ENCODE peak calls at places on chromosome 13, in four cellular contexts. One of them, this sample, is unnamed.

GRCh38 chr13:45538382-45538781 is 73.6 kb downstream of the COG3 start:
- DNase-seq in type B pancreatic cell: no peak
- DNase-seq in lower leg skin: no peak
- DNase-seq in activated B cell treated with CpG ODN at 0.5 μM for 24 hours: no peak
- DNase-seq in this sample: no peak

GRCh38 chr13:60094385-60095088 is 69.2 kb downstream of the DIAPH3 start:
- DNase-seq in type B pancreatic cell: no peak
- DNase-seq in activated B cell treated with CpG ODN at 0.5 μM for 24 hours: no peak
- DNase-seq in lower leg skin: no peak
- DNase-seq in this sample: no peak

GRCh38 chr13:33686772-33687480 is 131.0 kb upstream of the RFC3 start:
- DNase-seq in type B pancreatic cell: no peak
- DNase-seq in activated B cell treated with CpG ODN at 0.5 μM for 24 hours: no peak
- DNase-seq in lower leg skin: no peak
- DNase-seq in this sample: no peak

GRCh38 chr13:46119883-46120614 is 15.2 kb upstream of the CPB2 start:
- DNase-seq in lower leg skin: no peak
- DNase-seq in activated B cell treated with CpG ODN at 0.5 μM for 24 hours: no peak
- DNase-seq in type B pancreatic cell: no peak
- DNase-seq in this sample: no peak

GRCh38 chr13:100439247-100439955 is 149.2 kb downstream of the GGACT start:
- DNase-seq in activated B cell treated with CpG ODN at 0.5 μM for 24 hours: no peak
- DNase-seq in type B pancreatic cell: no peak
- DNase-seq in lower leg skin: no peak
- DNase-seq in this sample: no peak

GRCh38 chr13:76696370-76696769 is 189.8 kb downstream of the KCTD12 start:
- DNase-seq in type B pancreatic cell: no peak
- DNase-seq in lower leg skin: no peak
- DNase-seq in activated B cell treated with CpG ODN at 0.5 μM for 24 hours: no peak
- DNase-seq in this sample: no peak

GRCh38 chr13:108496364-108497215 is 132.8 kb upstream of the MYO16 start:
- DNase-seq in activated B cell treated with CpG ODN at 0.5 μM for 24 hours: no peak
- DNase-seq in type B pancreatic cell: no peak
- DNase-seq in lower leg skin: no peak
- DNase-seq in this sample: peak

GRCh38 chr13:100636441-100636840 is 38.2 kb downstream of the TMTC4 start:
- DNase-seq in type B pancreatic cell: no peak
- DNase-seq in activated B cell treated with CpG ODN at 0.5 μM for 24 hours: no peak
- DNase-seq in lower leg skin: no peak
- DNase-seq in this sample: no peak

GRCh38 chr13:36051082-36051481 is 80.1 kb downstream of the DCLK1 start:
- DNase-seq in activated B cell treated with CpG ODN at 0.5 μM for 24 hours: no peak
- DNase-seq in type B pancreatic cell: no peak
- DNase-seq in lower leg skin: no peak
- DNase-seq in this sample: no peak

GRCh38 chr13:34046457-34046856 is 228.5 kb downstream of the RFC3 start:
- DNase-seq in lower leg skin: no peak
- DNase-seq in activated B cell treated with CpG ODN at 0.5 μM for 24 hours: no peak
- DNase-seq in type B pancreatic cell: no peak
- DNase-seq in this sample: no peak

GRCh38 chr13:44219808-44220544 is 153.6 kb upstream of the SERP2 start:
- DNase-seq in lower leg skin: no peak
- DNase-seq in activated B cell treated with CpG ODN at 0.5 μM for 24 hours: no peak
- DNase-seq in type B pancreatic cell: no peak
- DNase-seq in this sample: no peak

GRCh38 chr13:100338265-100338664 is 249.4 kb downstream of the PCCA start:
- DNase-seq in activated B cell treated with CpG ODN at 0.5 μM for 24 hours: no peak
- DNase-seq in lower leg skin: no peak
- DNase-seq in type B pancreatic cell: no peak
- DNase-seq in this sample: no peak

GRCh38 chr13:107835339-107836018 is 379.9 kb downstream of the LIG4 start:
- DNase-seq in type B pancreatic cell: no peak
- DNase-seq in activated B cell treated with CpG ODN at 0.5 μM for 24 hours: no peak
- DNase-seq in lower leg skin: no peak
- DNase-seq in this sample: no peak

GRCh38 chr13:38879278-38879677 is 111.4 kb downstream of the STOML3 start:
- DNase-seq in lower leg skin: no peak
- DNase-seq in type B pancreatic cell: no peak
- DNase-seq in activated B cell treated with CpG ODN at 0.5 μM for 24 hours: no peak
- DNase-seq in this sample: no peak

GRCh38 chr13:30256713-30257432 is 50.5 kb downstream of the KATNAL1 start:
- DNase-seq in lower leg skin: no peak
- DNase-seq in activated B cell treated with CpG ODN at 0.5 μM for 24 hours: no peak
- DNase-seq in type B pancreatic cell: no peak
- DNase-seq in this sample: no peak
- TF ChIP-seq CTCF in lower leg skin: no peak
- TF ChIP-seq CTCF in activated B cell treated with CpG ODN at 0.5 μM for 24 hours: no peak
- TF ChIP-seq CTCF in type B pancreatic cell: no peak
- TF ChIP-seq CTCF in this sample: no peak

GRCh38 chr13:31038834-31039552 is 106.5 kb downstream of the TEX26 start:
- DNase-seq in activated B cell treated with CpG ODN at 0.5 μM for 24 hours: no peak
- DNase-seq in type B pancreatic cell: no peak
- DNase-seq in lower leg skin: peak
- DNase-seq in this sample: no peak

GRCh38 chr13:31037874-31038475 is 105.5 kb downstream of the TEX26 start:
- DNase-seq in lower leg skin: no peak
- DNase-seq in type B pancreatic cell: no peak
- DNase-seq in activated B cell treated with CpG ODN at 0.5 μM for 24 hours: no peak
- DNase-seq in this sample: no peak

GRCh38 chr13:31037351-31037750 is 104.9 kb downstream of the TEX26 start:
- DNase-seq in type B pancreatic cell: no peak
- DNase-seq in activated B cell treated with CpG ODN at 0.5 μM for 24 hours: no peak
- DNase-seq in lower leg skin: no peak
- DNase-seq in this sample: no peak

GRCh38 chr13:31035162-31035951 is 102.9 kb downstream of the TEX26 start:
- DNase-seq in lower leg skin: no peak
- DNase-seq in activated B cell treated with CpG ODN at 0.5 μM for 24 hours: no peak
- DNase-seq in type B pancreatic cell: no peak
- DNase-seq in this sample: no peak

GRCh38 chr13:31036717-31037116 is 104.3 kb downstream of the TEX26 start:
- DNase-seq in activated B cell treated with CpG ODN at 0.5 μM for 24 hours: no peak
- DNase-seq in type B pancreatic cell: no peak
- DNase-seq in lower leg skin: no peak
- DNase-seq in this sample: no peak
- TF ChIP-seq CTCF in activated B cell treated with CpG ODN at 0.5 μM for 24 hours: no peak
- TF ChIP-seq CTCF in type B pancreatic cell: no peak
- TF ChIP-seq CTCF in lower leg skin: no peak
- TF ChIP-seq CTCF in this sample: no peak

GRCh38 chr13:72960114-72960513 is 98.7 kb upstream of the KLF5 start:
- DNase-seq in lower leg skin: no peak
- DNase-seq in type B pancreatic cell: no peak
- DNase-seq in activated B cell treated with CpG ODN at 0.5 μM for 24 hours: no peak
- DNase-seq in this sample: no peak

GRCh38 chr13:72963762-72964161 is 95.0 kb upstream of the KLF5 start:
- DNase-seq in lower leg skin: no peak
- DNase-seq in activated B cell treated with CpG ODN at 0.5 μM for 24 hours: no peak
- DNase-seq in type B pancreatic cell: no peak
- DNase-seq in this sample: no peak

GRCh38 chr13:72959643-72960042 is 99.2 kb upstream of the KLF5 start:
- DNase-seq in type B pancreatic cell: no peak
- DNase-seq in activated B cell treated with CpG ODN at 0.5 μM for 24 hours: no peak
- DNase-seq in lower leg skin: no peak
- DNase-seq in this sample: no peak

DNA sequence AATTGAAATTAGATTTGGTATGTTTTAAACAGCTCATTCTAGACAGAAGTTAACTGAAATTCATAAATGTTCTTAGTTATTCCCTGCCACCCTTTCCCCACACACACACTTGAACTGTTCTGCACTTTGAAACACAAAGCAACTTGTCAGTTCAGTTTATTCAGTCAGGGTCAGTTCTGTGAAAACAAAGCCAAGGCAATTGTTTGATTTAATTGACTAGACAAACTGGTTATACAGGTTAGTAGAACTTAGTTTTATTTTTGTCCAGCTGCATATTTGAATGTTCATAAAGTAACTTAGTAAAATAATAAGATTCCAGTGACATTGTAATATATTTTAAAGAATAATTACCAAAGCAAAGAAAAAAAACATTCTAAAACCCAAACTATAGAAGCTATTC is 98.3 kb upstream of the KLF5 start:
- DNase-seq in lower leg skin: no peak
- DNase-seq in type B pancreatic cell: no peak
- DNase-seq in activated B cell treated with CpG ODN at 0.5 μM for 24 hours: no peak
- DNase-seq in this sample: no peak
- TF ChIP-seq CTCF in lower leg skin: no peak
- TF ChIP-seq CTCF in type B pancreatic cell: no peak
- TF ChIP-seq CTCF in activated B cell treated with CpG ODN at 0.5 μM for 24 hours: no peak
- TF ChIP-seq CTCF in this sample: no peak

GRCh38 chr13:84431646-84432045 is 549.4 kb upstream of the SLITRK1 start:
- DNase-seq in lower leg skin: no peak
- DNase-seq in activated B cell treated with CpG ODN at 0.5 μM for 24 hours: no peak
- DNase-seq in type B pancreatic cell: no peak
- DNase-seq in this sample: no peak

GRCh38 chr13:84430015-84430414 is 547.7 kb upstream of the SLITRK1 start:
- DNase-seq in lower leg skin: no peak
- DNase-seq in activated B cell treated with CpG ODN at 0.5 μM for 24 hours: no peak
- DNase-seq in type B pancreatic cell: no peak
- DNase-seq in this sample: no peak

GRCh38 chr13:84430441-84430840 is 548.2 kb upstream of the SLITRK1 start:
- DNase-seq in lower leg skin: no peak
- DNase-seq in type B pancreatic cell: no peak
- DNase-seq in activated B cell treated with CpG ODN at 0.5 μM for 24 hours: no peak
- DNase-seq in this sample: no peak

DNA sequence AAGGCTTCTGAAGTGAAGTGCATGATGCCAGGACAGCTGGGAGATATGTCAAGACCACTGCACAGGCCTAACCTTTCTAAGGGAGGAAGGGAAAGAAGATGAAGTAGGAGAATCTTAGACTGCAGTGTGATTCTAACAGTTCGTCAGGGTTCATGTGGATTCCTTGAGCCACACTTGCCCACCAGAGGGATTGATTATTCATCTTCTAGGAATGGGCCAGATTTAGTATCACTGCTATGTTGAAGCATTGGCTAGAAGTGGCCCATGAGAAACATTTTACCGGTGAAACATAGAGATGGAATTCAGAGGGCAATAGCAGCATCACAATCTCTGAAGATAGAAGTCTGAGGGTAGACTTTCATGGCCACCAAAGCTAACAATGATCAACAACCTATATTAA is 550.8 kb upstream of the SLITRK1 start:
- DNase-seq in lower leg skin: no peak
- DNase-seq in activated B cell treated with CpG ODN at 0.5 μM for 24 hours: no peak
- DNase-seq in type B pancreatic cell: no peak
- DNase-seq in this sample: no peak
- TF ChIP-seq CTCF in lower leg skin: no peak
- TF ChIP-seq CTCF in activated B cell treated with CpG ODN at 0.5 μM for 24 hours: no peak
- TF ChIP-seq CTCF in type B pancreatic cell: no peak
- TF ChIP-seq CTCF in this sample: no peak

DNA sequence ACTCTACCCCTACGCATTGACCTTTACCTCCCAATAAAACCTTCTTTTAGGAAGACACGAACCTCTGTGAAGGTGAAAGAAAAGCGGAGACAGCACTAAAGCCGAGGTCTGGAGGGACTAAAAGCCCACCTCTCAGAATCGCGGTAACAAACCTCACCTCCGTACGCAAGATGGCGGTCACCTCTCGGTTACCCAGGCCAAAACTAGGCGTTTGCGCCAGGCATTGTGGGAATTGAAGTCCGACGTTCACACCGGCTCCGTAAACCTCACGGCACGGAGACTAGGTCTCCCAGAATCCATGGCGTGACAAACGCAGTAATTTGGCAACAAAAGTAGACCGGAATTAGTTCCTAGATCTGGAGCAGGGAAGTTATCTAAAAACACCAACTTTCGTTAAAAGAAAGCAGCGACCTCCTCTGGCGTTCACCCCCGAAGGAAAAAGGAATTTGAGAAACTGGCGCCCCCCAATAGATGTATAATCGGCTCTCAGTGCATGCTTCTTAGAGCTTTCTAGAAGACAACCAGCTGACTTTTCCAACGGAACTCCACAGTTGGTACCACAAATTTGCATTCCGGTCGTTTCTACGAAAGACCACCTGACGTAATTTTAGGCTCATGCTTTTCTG is at the start of gene N4BP2L2:
- DNase-seq in type B pancreatic cell: peak
- DNase-seq in lower leg skin: peak
- DNase-seq in activated B cell treated with CpG ODN at 0.5 μM for 24 hours: peak
- DNase-seq in this sample: peak
- TF ChIP-seq CTCF in type B pancreatic cell: peak
- TF ChIP-seq CTCF in lower leg skin: no peak
- TF ChIP-seq CTCF in activated B cell treated with CpG ODN at 0.5 μM for 24 hours: no peak
- TF ChIP-seq CTCF in this sample: peak

DNA sequence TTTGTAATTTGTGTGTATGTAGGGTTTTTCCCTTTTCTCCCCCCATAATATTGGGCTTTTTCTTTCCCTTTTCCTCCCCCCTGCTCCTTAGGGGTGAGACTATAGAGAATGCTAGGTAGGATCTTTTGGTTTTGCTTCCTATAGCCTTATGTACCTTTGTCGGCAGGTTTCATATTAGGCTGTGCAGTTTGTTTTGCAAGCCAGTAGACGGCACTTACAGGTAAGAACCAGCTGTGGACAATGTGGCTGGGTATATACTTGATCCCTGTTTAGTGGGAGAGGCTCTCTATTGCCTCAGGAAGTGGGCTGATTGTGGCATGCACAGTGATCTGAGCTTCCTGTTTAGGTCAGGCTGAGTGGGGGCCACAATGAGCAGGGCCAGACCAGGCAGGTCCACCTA is 359.2 kb upstream of the OBI1 start:
- DNase-seq in lower leg skin: no peak
- DNase-seq in type B pancreatic cell: no peak
- DNase-seq in activated B cell treated with CpG ODN at 0.5 μM for 24 hours: no peak
- DNase-seq in this sample: no peak
- TF ChIP-seq CTCF in lower leg skin: no peak
- TF ChIP-seq CTCF in type B pancreatic cell: no peak
- TF ChIP-seq CTCF in activated B cell treated with CpG ODN at 0.5 μM for 24 hours: no peak
- TF ChIP-seq CTCF in this sample: no peak

GRCh38 chr13:22757530-22758120 is 423.2 kb upstream of the SGCG start:
- DNase-seq in activated B cell treated with CpG ODN at 0.5 μM for 24 hours: no peak
- DNase-seq in lower leg skin: no peak
- DNase-seq in type B pancreatic cell: no peak
- DNase-seq in this sample: no peak
- TF ChIP-seq CTCF in activated B cell treated with CpG ODN at 0.5 μM for 24 hours: no peak
- TF ChIP-seq CTCF in lower leg skin: no peak
- TF ChIP-seq CTCF in type B pancreatic cell: peak
- TF ChIP-seq CTCF in this sample: peak

DNA sequence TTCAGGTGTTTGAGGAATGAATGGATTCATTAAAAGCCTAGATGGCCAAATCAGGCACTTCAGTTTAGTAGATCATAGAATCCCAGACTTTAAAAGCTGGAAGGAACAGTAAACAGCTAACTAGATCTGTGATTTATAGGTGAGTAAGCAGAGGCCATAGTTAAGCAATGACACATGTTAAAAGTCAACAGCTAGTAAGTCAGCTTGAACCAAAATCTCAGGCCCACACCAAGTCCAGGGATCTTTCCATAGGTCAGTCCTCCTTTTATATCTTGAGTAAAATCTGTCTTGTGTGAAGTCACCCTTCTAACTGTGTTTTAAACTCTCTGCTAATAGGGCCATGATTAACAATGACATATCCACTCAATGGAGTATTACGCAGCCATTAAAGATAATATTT is 275.5 kb upstream of the SOX21 start:
- DNase-seq in lower leg skin: no peak
- DNase-seq in activated B cell treated with CpG ODN at 0.5 μM for 24 hours: no peak
- DNase-seq in type B pancreatic cell: no peak
- DNase-seq in this sample: no peak
- TF ChIP-seq CTCF in lower leg skin: no peak
- TF ChIP-seq CTCF in activated B cell treated with CpG ODN at 0.5 μM for 24 hours: no peak
- TF ChIP-seq CTCF in type B pancreatic cell: no peak
- TF ChIP-seq CTCF in this sample: no peak